ENCODE peak calls at places on chromosomes 4 and X, in four cellular contexts. One of them, this sample, is unnamed.

GRCh38 chrX:155612312-155613224 is at the start of gene TMLHE:
- DNase-seq in NT2/D1: peak; percentile 2
- DNase-seq in endodermal cell: peak; percentile 78
- DNase-seq in GM12878: peak; percentile 4
- DNase-seq in this sample: peak; percentile 67

GRCh38 chr4:91113130-91113706 is 986.0 kb downstream of the CCSER1 start:
- DNase-seq in NT2/D1: peak; percentile 35
- DNase-seq in endodermal cell: no peak
- DNase-seq in GM12878: peak; percentile 5
- DNase-seq in this sample: peak; percentile 82

GRCh38 chr4:2829321-2829932 is 14.2 kb upstream of the ADD1 start:
- DNase-seq in NT2/D1: no peak
- DNase-seq in endodermal cell: no peak
- DNase-seq in GM12878: no peak
- DNase-seq in this sample: no peak

GRCh38 chrX:134554291-134554690 is 94.3 kb downstream of the HPRT1 start:
- DNase-seq in NT2/D1: no peak
- DNase-seq in endodermal cell: no peak
- DNase-seq in GM12878: no peak
- DNase-seq in this sample: no peak

GRCh38 chr4:81723927-81724587 is 252.3 kb upstream of the RASGEF1B start:
- DNase-seq in NT2/D1: no peak
- DNase-seq in endodermal cell: no peak
- DNase-seq in GM12878: no peak
- DNase-seq in this sample: no peak

GRCh38 chr4:32662803-32663202 is 1942.6 kb downstream of the PCDH7 start:
- DNase-seq in NT2/D1: no peak
- DNase-seq in endodermal cell: no peak
- DNase-seq in GM12878: no peak
- DNase-seq in this sample: no peak

GRCh38 chrX:13165747-13166146 is 121.3 kb upstream of the FAM9C start:
- DNase-seq in NT2/D1: no peak
- DNase-seq in endodermal cell: no peak
- DNase-seq in GM12878: no peak
- DNase-seq in this sample: peak; percentile 15

GRCh38 chr4:18593297-18594002 is 571.9 kb upstream of the LCORL start:
- DNase-seq in NT2/D1: peak; percentile 81
- DNase-seq in endodermal cell: peak; percentile 83
- DNase-seq in GM12878: peak; percentile 7
- DNase-seq in this sample: peak; percentile 93

GRCh38 chr4:133969202-133969873 is 232.3 kb downstream of the PABPC4L start:
- DNase-seq in NT2/D1: no peak
- DNase-seq in endodermal cell: no peak
- DNase-seq in GM12878: no peak
- DNase-seq in this sample: no peak

GRCh38 chrX:95762716-95763115 is 921.9 kb upstream of the DIAPH2 start:
- DNase-seq in NT2/D1: peak; percentile 8
- DNase-seq in endodermal cell: no peak
- DNase-seq in GM12878: no peak
- DNase-seq in this sample: peak; percentile 48

GRCh38 chr4:174198396-174199179 is 84.9 kb downstream of the FBXO8 start:
- DNase-seq in NT2/D1: no peak
- DNase-seq in endodermal cell: no peak
- DNase-seq in GM12878: no peak
- DNase-seq in this sample: no peak

GRCh38 chr4:2280531-2281300 is 18.8 kb upstream of the MXD4 start:
- DNase-seq in NT2/D1: no peak
- DNase-seq in endodermal cell: no peak
- DNase-seq in GM12878: no peak
- DNase-seq in this sample: no peak

GRCh38 chrX:151704023-151704663 is 8.9 kb downstream of the PRRG3 start:
- DNase-seq in NT2/D1: no peak
- DNase-seq in endodermal cell: no peak
- DNase-seq in GM12878: no peak
- DNase-seq in this sample: no peak

GRCh38 chr4:91769912-91770311 is 533.9 kb upstream of the GRID2 start:
- DNase-seq in NT2/D1: no peak
- DNase-seq in endodermal cell: no peak
- DNase-seq in GM12878: no peak
- DNase-seq in this sample: no peak

GRCh38 chr4:70623301-70623700 is 5.2 kb upstream of the ENAM start:
- DNase-seq in NT2/D1: no peak
- DNase-seq in endodermal cell: no peak
- DNase-seq in GM12878: no peak
- DNase-seq in this sample: no peak

GRCh38 chr4:1172228-1172851 is at the start of gene SPON2:
- DNase-seq in NT2/D1: no peak
- DNase-seq in endodermal cell: peak; percentile 81
- DNase-seq in GM12878: no peak
- DNase-seq in this sample: peak; percentile 62

GRCh38 chr4:106628616-106629606 is 260.3 kb upstream of the GIMD1 start:
- DNase-seq in NT2/D1: no peak
- DNase-seq in endodermal cell: no peak
- DNase-seq in GM12878: no peak
- DNase-seq in this sample: no peak

GRCh38 chr4:127214936-127215335 is 417.8 kb upstream of the INTU start:
- DNase-seq in NT2/D1: no peak
- DNase-seq in endodermal cell: no peak
- DNase-seq in GM12878: no peak
- DNase-seq in this sample: no peak

GRCh38 chr4:110134269-110134889 is 64.0 kb downstream of the ELOVL6 start:
- DNase-seq in NT2/D1: no peak
- DNase-seq in endodermal cell: no peak
- DNase-seq in GM12878: no peak
- DNase-seq in this sample: no peak

GRCh38 chrX:115040417-115040816 is 23.0 kb upstream of the IL13RA2 start:
- DNase-seq in NT2/D1: no peak
- DNase-seq in endodermal cell: peak; percentile 55
- DNase-seq in GM12878: no peak
- DNase-seq in this sample: peak; percentile 1

GRCh38 chr4:149549911-149550310 is 265.7 kb downstream of the IQCM start:
- DNase-seq in NT2/D1: peak; percentile 46
- DNase-seq in endodermal cell: peak; percentile 75
- DNase-seq in GM12878: no peak
- DNase-seq in this sample: peak; percentile 67

GRCh38 chr4:53899544-53900274 is 164.7 kb downstream of the CHIC2 start:
- DNase-seq in NT2/D1: no peak
- DNase-seq in endodermal cell: no peak
- DNase-seq in GM12878: no peak
- DNase-seq in this sample: no peak

GRCh38 chrX:10156199-10157031 is at the start of gene CLCN4:
- DNase-seq in NT2/D1: peak; percentile 30
- DNase-seq in endodermal cell: peak; percentile 82
- DNase-seq in GM12878: no peak
- DNase-seq in this sample: peak; percentile 67

DNA sequence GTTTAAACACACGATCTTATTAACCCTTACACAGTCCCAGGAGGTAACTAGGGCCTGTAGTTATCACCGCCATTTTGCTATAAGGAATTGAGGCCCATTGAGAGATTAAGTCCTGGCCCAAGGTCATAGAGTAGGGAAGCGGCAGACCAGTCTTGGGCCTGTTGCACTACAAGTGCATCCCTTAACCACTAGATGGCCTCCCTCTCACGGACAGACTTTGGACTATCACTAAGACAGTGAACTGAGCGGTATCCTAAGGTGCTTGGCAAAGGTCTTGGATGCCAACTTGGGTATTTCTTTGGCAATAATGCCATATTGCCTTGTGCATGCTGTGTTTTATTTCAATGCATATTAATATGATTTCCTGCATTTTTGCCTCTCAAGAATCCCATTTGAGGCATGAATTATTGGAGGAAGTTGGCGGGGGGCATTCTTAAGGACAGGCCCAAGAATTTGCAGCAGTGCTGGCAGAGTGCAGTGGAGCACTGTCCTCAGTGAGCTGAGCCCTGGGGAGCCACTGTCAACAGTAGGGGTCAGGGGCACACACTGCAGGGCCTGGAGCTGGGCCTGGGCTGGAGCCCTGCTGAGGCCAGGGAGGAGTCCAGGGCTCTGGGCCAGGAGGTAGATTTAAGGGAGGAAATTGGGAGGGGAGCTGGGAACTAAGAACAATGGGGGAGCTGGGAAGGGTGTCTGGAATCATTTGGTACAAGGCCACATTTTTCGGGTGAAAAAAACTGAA is 147.4 kb downstream of the SMIM20 start:
- DNase-seq in NT2/D1: peak; percentile 47
- DNase-seq in endodermal cell: peak; percentile 77
- DNase-seq in GM12878: no peak
- DNase-seq in this sample: peak; percentile 85
- H3K27me3 ChIP-seq in NT2/D1: no peaks in the 10 kb centered on the region
- H3K27me3 ChIP-seq in endodermal cell: no peaks in the 10 kb centered on the region
- H3K27me3 ChIP-seq in GM12878: no peaks in the 10 kb centered on the region
- H3K27me3 ChIP-seq in this sample: no peaks in the 10 kb centered on the region

GRCh38 chr4:3847211-3847940 is 81.2 kb downstream of the ADRA2C start:
- DNase-seq in NT2/D1: no peak
- DNase-seq in endodermal cell: peak; percentile 71
- DNase-seq in GM12878: no peak
- DNase-seq in this sample: no peak
- H3K27me3 ChIP-seq in NT2/D1: peaks cover 6% of the 10 kb centered on the region
- H3K27me3 ChIP-seq in endodermal cell: no peaks in the 10 kb centered on the region
- H3K27me3 ChIP-seq in GM12878: no peaks in the 10 kb centered on the region
- H3K27me3 ChIP-seq in this sample: no peaks in the 10 kb centered on the region

GRCh38 chr4:11497212-11497806 is 68.6 kb upstream of the HS3ST1 start:
- DNase-seq in NT2/D1: no peak
- DNase-seq in endodermal cell: no peak
- DNase-seq in GM12878: no peak
- DNase-seq in this sample: peak; percentile 26

GRCh38 chr4:11496313-11496956 is 67.7 kb upstream of the HS3ST1 start:
- DNase-seq in NT2/D1: no peak
- DNase-seq in endodermal cell: no peak
- DNase-seq in GM12878: no peak
- DNase-seq in this sample: no peak

GRCh38 chr4:11497972-11498371 is 69.3 kb upstream of the HS3ST1 start:
- DNase-seq in NT2/D1: no peak
- DNase-seq in endodermal cell: no peak
- DNase-seq in GM12878: no peak
- DNase-seq in this sample: peak; percentile 8

GRCh38 chr4:11495818-11496217 is 67.1 kb upstream of the HS3ST1 start:
- DNase-seq in NT2/D1: no peak
- DNase-seq in endodermal cell: no peak
- DNase-seq in GM12878: no peak
- DNase-seq in this sample: no peak

GRCh38 chr4:11495291-11495690 is 66.6 kb upstream of the HS3ST1 start:
- DNase-seq in NT2/D1: no peak
- DNase-seq in endodermal cell: no peak
- DNase-seq in GM12878: no peak
- DNase-seq in this sample: no peak
- H3K27me3 ChIP-seq in NT2/D1: no peaks in the 10 kb centered on the region
- H3K27me3 ChIP-seq in endodermal cell: no peaks in the 10 kb centered on the region
- H3K27me3 ChIP-seq in GM12878: no peaks in the 10 kb centered on the region
- H3K27me3 ChIP-seq in this sample: no peaks in the 10 kb centered on the region

GRCh38 chr4:41853973-41854372 is 81.3 kb upstream of the TMEM33 start:
- DNase-seq in NT2/D1: no peak
- DNase-seq in endodermal cell: no peak
- DNase-seq in GM12878: no peak
- DNase-seq in this sample: peak; percentile 55
- H3K27me3 ChIP-seq in NT2/D1: no peaks in the 10 kb centered on the region
- H3K27me3 ChIP-seq in endodermal cell: peaks cover 77% of the 10 kb centered on the region
- H3K27me3 ChIP-seq in GM12878: no peaks in the 10 kb centered on the region
- H3K27me3 ChIP-seq in this sample: peaks cover 3% of the 10 kb centered on the region

DNA sequence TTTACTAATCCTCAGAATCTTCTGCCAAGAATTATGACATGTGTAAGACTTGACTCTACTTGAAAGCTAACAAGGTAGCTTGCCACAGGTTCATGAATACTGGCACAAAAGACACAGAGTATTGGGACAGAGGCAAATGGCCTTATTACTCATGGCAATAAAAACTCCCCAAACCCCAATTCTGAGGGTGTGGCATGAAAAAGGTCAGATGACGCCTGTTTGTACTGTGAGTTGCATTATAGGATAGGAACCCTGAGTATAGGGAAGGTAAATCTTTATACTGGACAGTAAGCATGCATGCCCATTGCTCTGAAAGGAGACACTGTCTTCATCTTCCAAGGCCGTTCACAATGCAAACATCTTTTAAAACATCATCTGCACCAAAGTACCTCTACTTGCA is 600.0 kb downstream of the IL1RAPL1 start:
- DNase-seq in NT2/D1: no peak
- DNase-seq in endodermal cell: no peak
- DNase-seq in GM12878: no peak
- DNase-seq in this sample: no peak
- H3K27me3 ChIP-seq in NT2/D1: no peaks in the 10 kb centered on the region
- H3K27me3 ChIP-seq in endodermal cell: no peaks in the 10 kb centered on the region
- H3K27me3 ChIP-seq in GM12878: no peaks in the 10 kb centered on the region
- H3K27me3 ChIP-seq in this sample: no peaks in the 10 kb centered on the region